ENCODE peak calls at places on chromosome 18, in four cellular contexts. I, C, B and L are unnamed samples.

GRCh38 chr18:6357668-6358067 is 57.0 kb downstream of the L3MBTL4 start:
- DNase-seq in C (no peak), B (no peak), I (no peak), L (no peak)

GRCh38 chr18:11946756-11947155 is 34.6 kb upstream of the IMPA2 start:
- DNase-seq in B (peak), C (peak), I (peak), L (no peak)

GRCh38 chr18:13359195-13359594 is 140.6 kb downstream of the LDLRAD4 start:
- DNase-seq in I (no peak), B (no peak), C (no peak), L (no peak)

GRCh38 chr18:10950876-10951630 is 198.3 kb downstream of the PIEZO2 start:
- DNase-seq in I (no peak), C (no peak), B (no peak), L (no peak)

GRCh38 chr18:8856769-8857393 is 151.5 kb downstream of the MTCL1 start:
- DNase-seq in B (no peak), I (no peak), C (no peak), L (no peak)

GRCh38 chr18:62606106-62606505 is 83.3 kb downstream of the ZCCHC2 start:
- DNase-seq in I (peak), B (no peak), C (no peak), L (no peak)

GRCh38 chr18:58057291-58057965 is 13.4 kb downstream of the NEDD4L start:
- DNase-seq in B (no peak), C (no peak), I (no peak), L (peak)

GRCh38 chr18:43129946-43130523 is 14.6 kb upstream of the RIT2 start:
- DNase-seq in B (no peak), I (no peak), C (no peak), L (no peak)

GRCh38 chr18:48949606-48950535 is 894 bp downstream of the SMAD7 start:
- DNase-seq in B (peak), C (no peak), I (peak), L (peak)

GRCh38 chr18:78713064-78713463 is 266.6 kb upstream of the SALL3 start:
- DNase-seq in B (no peak), I (no peak), C (no peak), L (no peak)

GRCh38 chr18:48743046-48743445 is 204.2 kb downstream of the CTIF start:
- DNase-seq in I (peak), B (no peak), C (peak), L (no peak)

GRCh38 chr18:30689216-30689615 is 353.3 kb downstream of the DSC3 start:
- DNase-seq in B (no peak), C (no peak), I (no peak), L (no peak)

GRCh38 chr18:8998481-8999217 is 103.8 kb upstream of the NDUFV2 start:
- DNase-seq in C (no peak), B (no peak), I (peak), L (peak)

GRCh38 chr18:62486290-62486964 is 36.4 kb upstream of the ZCCHC2 start:
- DNase-seq in B (peak), C (no peak), I (peak), L (no peak)

GRCh38 chr18:12308386-12309100 is 502 bp downstream of the TUBB6 start:
- DNase-seq in B (peak), C (peak), I (peak), L (peak)

GRCh38 chr18:48133675-48134251 is 203.3 kb upstream of the SMAD2 start:
- DNase-seq in C (no peak), B (peak), I (peak), L (no peak)

GRCh38 chr18:29188760-29189159 is 1011.8 kb upstream of the CDH2 start:
- DNase-seq in I (peak), C (no peak), B (peak), L (no peak)

GRCh38 chr18:12420831-12421421 is 13.2 kb downstream of the PRELID3A start:
- DNase-seq in B (no peak), C (no peak), I (no peak), L (peak)

GRCh38 chr18:13624563-13625237 is 101.7 kb downstream of the FAM210A start:
- DNase-seq in C (no peak), B (no peak), I (no peak), L (no peak)

GRCh38 chr18:75287700-75288099 is 77.1 kb downstream of the TSHZ1 start:
- DNase-seq in C (no peak), B (no peak), I (no peak), L (no peak)

GRCh38 chr18:37322497-37323035 is 243.0 kb downstream of the CELF4 start:
- DNase-seq in C (peak), B (peak), I (peak), L (peak)

GRCh38 chr18:10322408-10322807 is 132.0 kb upstream of the APCDD1 start:
- DNase-seq in I (peak), B (no peak), C (no peak), L (no peak)

GRCh38 chr18:54776282-54776977 is 51.8 kb upstream of the RAB27B start:
- DNase-seq in I (peak), C (no peak), B (peak), L (no peak)

GRCh38 chr18:11752116-11752911 is 63.2 kb downstream of the GNAL start:
- DNase-seq in C (no peak), I (peak), B (peak), L (no peak)

GRCh38 chr18:29586210-29586609 is 1409.3 kb upstream of the CDH2 start:
- DNase-seq in B (no peak), I (no peak), C (no peak), L (no peak)

GRCh38 chr18:33802955-33803354 is 224.9 kb downstream of the ASXL3 start:
- DNase-seq in C (no peak), B (no peak), I (no peak), L (no peak)

GRCh38 chr18:55096261-55097026 is 137.2 kb upstream of the CCDC68 start:
- DNase-seq in I (peak), B (peak), C (peak), L (peak)

GRCh38 chr18:47979611-47980200 is 49.2 kb upstream of the SMAD2 start:
- DNase-seq in C (no peak), I (no peak), B (no peak), L (peak)

GRCh38 chr18:5768454-5768853 is 126.9 kb downstream of the TMEM200C start:
- DNase-seq in B (no peak), I (no peak), C (no peak), L (no peak)

GRCh38 chr18:58161659-58162058 is 117.6 kb downstream of the NEDD4L start:
- DNase-seq in C (peak), B (no peak), I (peak), L (no peak)

GRCh38 chr18:43279015-43279758 is 1.9 kb upstream of the SYT4 start:
- DNase-seq in C (no peak), I (peak), B (no peak), L (peak)

GRCh38 chr18:55422456-55423185 is 165.4 kb downstream of the TCF4 start:
- DNase-seq in C (no peak), I (no peak), B (no peak), L (no peak)

GRCh38 chr18:75618146-75618545 is 190.6 kb upstream of the SMIM21 start:
- DNase-seq in C (no peak), B (no peak), I (no peak), L (no peak)

GRCh38 chr18:54149078-54149697 is 75.3 kb downstream of the MBD2 start:
- DNase-seq in C (peak), B (peak), I (peak), L (no peak)

GRCh38 chr18:31943895-31944816 is 1.2 kb upstream of the TRAPPC8 start:
- DNase-seq in B (no peak), I (no peak), C (no peak), L (no peak)

GRCh38 chr18:31941010-31941809 is 1.7 kb downstream of the TRAPPC8 start:
- DNase-seq in B (no peak), I (no peak), C (no peak), L (no peak)

GRCh38 chr18:31946305-31947046 is 3.5 kb upstream of the TRAPPC8 start:
- DNase-seq in I (no peak), B (no peak), C (no peak), L (no peak)

GRCh38 chr18:31942999-31943894 is at the start of gene TRAPPC8:
- DNase-seq in B (peak), C (peak), I (peak), L (peak)

DNA sequence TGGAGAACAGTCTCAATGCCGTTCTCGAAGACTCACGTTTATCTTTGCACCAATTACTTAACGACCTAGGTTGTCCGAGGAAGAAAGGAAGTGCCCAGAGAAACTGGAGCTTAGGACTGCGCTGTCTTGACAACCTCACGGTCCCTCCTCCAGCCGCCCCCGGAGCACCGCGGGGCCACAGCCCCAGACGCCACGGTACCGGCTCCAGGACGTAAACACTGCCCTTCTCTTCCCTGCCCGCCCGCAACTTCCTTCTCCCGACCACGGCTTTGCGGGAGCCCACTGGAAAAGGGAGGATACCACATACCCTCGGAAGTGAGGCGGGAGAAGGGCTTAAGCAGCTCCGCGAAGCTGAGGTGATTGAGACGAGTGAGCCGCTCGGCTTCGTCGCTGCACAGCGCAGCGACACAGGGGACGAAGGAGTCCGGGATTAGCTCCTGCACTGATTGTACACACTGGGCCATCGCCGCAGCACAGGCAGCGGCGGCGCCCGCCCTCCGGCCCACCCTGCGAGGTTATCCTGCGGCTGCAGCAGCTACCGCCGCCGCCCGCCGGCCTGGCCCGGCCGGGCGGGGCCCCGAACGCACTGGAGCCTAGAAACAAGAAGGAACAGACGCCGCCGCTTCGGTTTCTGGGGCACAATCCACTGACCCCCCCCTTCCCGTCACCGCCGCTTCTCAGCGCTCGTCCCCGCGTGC is 478 bp downstream of the TRAPPC8 start:
- DNase-seq in C (peak), B (no peak), I (peak), L (peak)
- TF ChIP-seq CTCF in C (no peak), B (no peak), I (no peak), L (no peak)

DNA sequence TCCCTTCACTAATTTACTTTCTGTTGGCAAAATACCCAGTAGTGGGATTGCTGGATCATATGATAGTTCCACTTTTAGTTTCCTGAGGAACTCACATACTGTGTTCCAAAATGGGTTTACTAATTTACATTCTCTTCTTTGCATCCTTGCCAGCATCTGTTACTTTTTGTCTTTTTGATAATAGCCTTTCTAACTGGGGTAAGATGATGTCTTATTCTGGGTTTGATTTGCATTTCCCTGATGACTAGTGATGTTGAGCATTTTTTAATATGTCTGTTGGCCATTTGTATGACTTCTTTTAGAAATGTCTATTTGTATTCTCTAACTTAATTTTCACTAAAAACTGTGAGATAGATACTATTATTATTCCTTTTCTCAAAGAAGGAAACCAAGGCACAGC is 411.7 kb downstream of the SOCS6 start:
- DNase-seq in B (no peak), C (no peak), I (no peak), L (no peak)
- H3K4me3 ChIP-seq in B (no peak), C (no peak), I (no peak), L (no peak)

GRCh38 chr18:28132084-28132483 is 44.8 kb downstream of the CDH2 start:
- DNase-seq in B (no peak), I (no peak), C (peak), L (no peak)
- TF ChIP-seq CTCF in B (no peak), I (no peak), C (no peak), L (no peak)

DNA sequence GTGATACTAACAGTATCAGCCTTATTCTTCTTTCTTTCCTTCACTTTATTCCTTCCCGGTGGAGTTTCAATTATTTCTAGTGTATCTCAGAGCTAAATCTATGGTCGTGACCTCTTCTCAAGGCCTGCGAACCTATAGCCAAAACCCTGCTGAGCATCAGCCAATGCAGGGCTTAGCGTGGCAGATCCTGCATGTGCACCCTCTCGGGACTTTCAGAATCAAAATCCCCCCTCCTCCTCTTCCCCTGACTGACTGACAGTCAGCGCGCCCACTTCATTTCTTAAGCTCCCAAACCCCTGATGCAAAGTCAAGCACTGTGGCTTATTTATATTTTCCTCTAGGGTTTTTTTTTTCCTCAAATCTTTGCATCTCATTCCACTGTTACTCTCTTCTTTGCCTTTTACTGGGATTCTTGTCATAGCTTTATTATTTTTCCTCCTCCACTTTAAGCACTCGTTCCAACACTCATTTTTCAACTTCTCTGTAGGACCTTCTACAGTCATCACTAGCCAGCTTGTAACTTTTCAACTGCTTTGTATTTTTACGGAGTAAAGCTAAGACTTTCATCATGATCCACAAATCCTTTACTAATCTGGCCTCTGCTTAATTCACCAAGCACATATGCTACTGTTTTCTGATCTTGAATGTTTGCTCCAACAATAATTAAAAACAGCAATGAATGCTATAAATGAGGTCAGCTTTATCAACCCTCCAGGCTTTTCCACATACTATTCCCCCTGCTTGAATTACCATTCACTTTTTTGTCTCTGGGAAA is 896.5 kb upstream of the PIK3C3 start:
- DNase-seq in B (no peak), C (no peak), I (no peak), L (peak)
- H3K4me3 ChIP-seq in B (no peak), C (no peak), I (no peak), L (peak)

DNA sequence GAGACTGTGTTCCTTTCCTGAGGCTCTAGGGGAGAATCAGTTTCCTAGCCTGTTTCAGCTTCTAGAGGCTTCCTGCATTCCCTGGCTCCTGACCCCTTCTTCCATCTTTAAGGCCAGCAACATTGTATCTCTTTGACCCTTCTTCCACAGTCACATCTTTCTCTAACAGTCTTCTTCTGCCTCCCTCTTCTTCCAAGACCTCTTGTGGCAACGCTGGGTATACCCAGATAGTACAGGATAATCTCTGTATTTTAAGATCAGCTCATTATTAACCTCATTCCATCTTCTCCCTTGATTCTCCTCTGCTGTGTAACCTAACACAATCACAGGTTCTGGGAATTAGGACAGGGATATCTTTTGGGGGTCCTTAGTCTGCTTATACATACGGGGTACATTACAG is 8.9 kb upstream of the MYL12A start:
- DNase-seq in B (peak), C (no peak), I (no peak), L (peak)
- TF ChIP-seq CTCF in B (peak), C (no peak), I (peak), L (peak)